ENCODE peak calls at places on chromosomes 1 and 21, in ten cellular contexts. One of them, this sample, is unnamed.

GRCh38 chr21:32248616-32249550 is 30.0 kb downstream of the MIS18A start:
- DNase-seq in stimulated activated CD8-positive, alpha-beta memory T cell treated with anti-CD3 and anti-CD28 coated beads, Interleukin-7, amount 100 ng/mL, for 48 hours: no peak
- DNase-seq in Right ventricle myocardium inferior: no peak
- DNase-seq in brain microvascular endothelial cell: no peak
- DNase-seq in CD8-positive, alpha-beta memory T cell: no peak
- DNase-seq in lung: no peak
- DNase-seq in activated CD4-positive, alpha-beta T cell treated with anti-CD3 and anti-CD28 coated beads, Interleukin-2, amount 50 U/mL, for 24 hours: no peak
- DNase-seq in GM12865: no peak
- DNase-seq in HCT116: no peak
- DNase-seq in T-helper 1 cell: no peak
- DNase-seq in this sample: no peak

GRCh38 chr1:99726818-99727217 is 39.6 kb downstream of the FRRS1 start:
- DNase-seq in stimulated activated CD8-positive, alpha-beta memory T cell treated with anti-CD3 and anti-CD28 coated beads, Interleukin-7, amount 100 ng/mL, for 48 hours: no peak
- DNase-seq in Right ventricle myocardium inferior: no peak
- DNase-seq in brain microvascular endothelial cell: no peak
- DNase-seq in CD8-positive, alpha-beta memory T cell: no peak
- DNase-seq in lung: no peak
- DNase-seq in activated CD4-positive, alpha-beta T cell treated with anti-CD3 and anti-CD28 coated beads, Interleukin-2, amount 50 U/mL, for 24 hours: no peak
- DNase-seq in GM12865: no peak
- DNase-seq in HCT116: no peak
- DNase-seq in T-helper 1 cell: no peak
- DNase-seq in this sample: no peak

GRCh38 chr1:55289614-55290013 is 74.5 kb upstream of the USP24 start:
- DNase-seq in stimulated activated CD8-positive, alpha-beta memory T cell treated with anti-CD3 and anti-CD28 coated beads, Interleukin-7, amount 100 ng/mL, for 48 hours: no peak
- DNase-seq in Right ventricle myocardium inferior: no peak
- DNase-seq in brain microvascular endothelial cell: no peak
- DNase-seq in CD8-positive, alpha-beta memory T cell: no peak
- DNase-seq in lung: no peak
- DNase-seq in activated CD4-positive, alpha-beta T cell treated with anti-CD3 and anti-CD28 coated beads, Interleukin-2, amount 50 U/mL, for 24 hours: no peak
- DNase-seq in GM12865: no peak
- DNase-seq in HCT116: no peak
- DNase-seq in T-helper 1 cell: no peak
- DNase-seq in this sample: no peak

GRCh38 chr1:4176841-4177240 is 276.8 kb upstream of the C1orf174 start:
- DNase-seq in stimulated activated CD8-positive, alpha-beta memory T cell treated with anti-CD3 and anti-CD28 coated beads, Interleukin-7, amount 100 ng/mL, for 48 hours: no peak
- DNase-seq in Right ventricle myocardium inferior: no peak
- DNase-seq in brain microvascular endothelial cell: no peak
- DNase-seq in CD8-positive, alpha-beta memory T cell: no peak
- DNase-seq in lung: no peak
- DNase-seq in activated CD4-positive, alpha-beta T cell treated with anti-CD3 and anti-CD28 coated beads, Interleukin-2, amount 50 U/mL, for 24 hours: no peak
- DNase-seq in GM12865: no peak
- DNase-seq in HCT116: no peak
- DNase-seq in T-helper 1 cell: no peak
- DNase-seq in this sample: no peak

GRCh38 chr1:244273845-244274619 is 177.7 kb downstream of the ADSS2 start:
- DNase-seq in stimulated activated CD8-positive, alpha-beta memory T cell treated with anti-CD3 and anti-CD28 coated beads, Interleukin-7, amount 100 ng/mL, for 48 hours: no peak
- DNase-seq in Right ventricle myocardium inferior: peak
- DNase-seq in brain microvascular endothelial cell: peak
- DNase-seq in CD8-positive, alpha-beta memory T cell: no peak
- DNase-seq in lung: peak
- DNase-seq in activated CD4-positive, alpha-beta T cell treated with anti-CD3 and anti-CD28 coated beads, Interleukin-2, amount 50 U/mL, for 24 hours: no peak
- DNase-seq in GM12865: peak
- DNase-seq in HCT116: peak
- DNase-seq in T-helper 1 cell: no peak
- DNase-seq in this sample: no peak

GRCh38 chr1:109877320-109877771 is 33.3 kb upstream of the CSF1 start:
- DNase-seq in stimulated activated CD8-positive, alpha-beta memory T cell treated with anti-CD3 and anti-CD28 coated beads, Interleukin-7, amount 100 ng/mL, for 48 hours: no peak
- DNase-seq in Right ventricle myocardium inferior: peak
- DNase-seq in brain microvascular endothelial cell: peak
- DNase-seq in CD8-positive, alpha-beta memory T cell: no peak
- DNase-seq in lung: peak
- DNase-seq in activated CD4-positive, alpha-beta T cell treated with anti-CD3 and anti-CD28 coated beads, Interleukin-2, amount 50 U/mL, for 24 hours: no peak
- DNase-seq in GM12865: no peak
- DNase-seq in HCT116: no peak
- DNase-seq in T-helper 1 cell: no peak
- DNase-seq in this sample: no peak

GRCh38 chr1:28328228-28328648 is 602 bp upstream of the MED18 start:
- DNase-seq in stimulated activated CD8-positive, alpha-beta memory T cell treated with anti-CD3 and anti-CD28 coated beads, Interleukin-7, amount 100 ng/mL, for 48 hours: no peak
- DNase-seq in Right ventricle myocardium inferior: no peak
- DNase-seq in brain microvascular endothelial cell: no peak
- DNase-seq in CD8-positive, alpha-beta memory T cell: no peak
- DNase-seq in lung: no peak
- DNase-seq in activated CD4-positive, alpha-beta T cell treated with anti-CD3 and anti-CD28 coated beads, Interleukin-2, amount 50 U/mL, for 24 hours: no peak
- DNase-seq in GM12865: no peak
- DNase-seq in HCT116: no peak
- DNase-seq in T-helper 1 cell: no peak
- DNase-seq in this sample: no peak

GRCh38 chr1:184911103-184911502 is 63.2 kb downstream of the NIBAN1 start:
- DNase-seq in stimulated activated CD8-positive, alpha-beta memory T cell treated with anti-CD3 and anti-CD28 coated beads, Interleukin-7, amount 100 ng/mL, for 48 hours: no peak
- DNase-seq in Right ventricle myocardium inferior: no peak
- DNase-seq in brain microvascular endothelial cell: no peak
- DNase-seq in CD8-positive, alpha-beta memory T cell: no peak
- DNase-seq in lung: no peak
- DNase-seq in activated CD4-positive, alpha-beta T cell treated with anti-CD3 and anti-CD28 coated beads, Interleukin-2, amount 50 U/mL, for 24 hours: no peak
- DNase-seq in GM12865: no peak
- DNase-seq in HCT116: no peak
- DNase-seq in T-helper 1 cell: no peak
- DNase-seq in this sample: no peak

GRCh38 chr1:226832613-226833012 is 37.8 kb upstream of the PSEN2 start:
- DNase-seq in stimulated activated CD8-positive, alpha-beta memory T cell treated with anti-CD3 and anti-CD28 coated beads, Interleukin-7, amount 100 ng/mL, for 48 hours: no peak
- DNase-seq in Right ventricle myocardium inferior: no peak
- DNase-seq in brain microvascular endothelial cell: no peak
- DNase-seq in CD8-positive, alpha-beta memory T cell: no peak
- DNase-seq in lung: no peak
- DNase-seq in activated CD4-positive, alpha-beta T cell treated with anti-CD3 and anti-CD28 coated beads, Interleukin-2, amount 50 U/mL, for 24 hours: no peak
- DNase-seq in GM12865: no peak
- DNase-seq in HCT116: no peak
- DNase-seq in T-helper 1 cell: no peak
- DNase-seq in this sample: no peak

GRCh38 chr1:245648749-245649517 is 494.1 kb downstream of the KIF26B start:
- DNase-seq in stimulated activated CD8-positive, alpha-beta memory T cell treated with anti-CD3 and anti-CD28 coated beads, Interleukin-7, amount 100 ng/mL, for 48 hours: no peak
- DNase-seq in Right ventricle myocardium inferior: no peak
- DNase-seq in brain microvascular endothelial cell: no peak
- DNase-seq in CD8-positive, alpha-beta memory T cell: no peak
- DNase-seq in lung: no peak
- DNase-seq in activated CD4-positive, alpha-beta T cell treated with anti-CD3 and anti-CD28 coated beads, Interleukin-2, amount 50 U/mL, for 24 hours: no peak
- DNase-seq in GM12865: peak
- DNase-seq in HCT116: no peak
- DNase-seq in T-helper 1 cell: no peak
- DNase-seq in this sample: no peak

GRCh38 chr21:33174756-33175155 is 55.0 kb upstream of the IFNAR2 start:
- DNase-seq in stimulated activated CD8-positive, alpha-beta memory T cell treated with anti-CD3 and anti-CD28 coated beads, Interleukin-7, amount 100 ng/mL, for 48 hours: no peak
- DNase-seq in Right ventricle myocardium inferior: no peak
- DNase-seq in brain microvascular endothelial cell: no peak
- DNase-seq in CD8-positive, alpha-beta memory T cell: no peak
- DNase-seq in lung: no peak
- DNase-seq in activated CD4-positive, alpha-beta T cell treated with anti-CD3 and anti-CD28 coated beads, Interleukin-2, amount 50 U/mL, for 24 hours: no peak
- DNase-seq in GM12865: no peak
- DNase-seq in HCT116: no peak
- DNase-seq in T-helper 1 cell: no peak
- DNase-seq in this sample: no peak

GRCh38 chr1:221117548-221117951 is 238.3 kb downstream of the HLX start:
- DNase-seq in stimulated activated CD8-positive, alpha-beta memory T cell treated with anti-CD3 and anti-CD28 coated beads, Interleukin-7, amount 100 ng/mL, for 48 hours: no peak
- DNase-seq in Right ventricle myocardium inferior: no peak
- DNase-seq in brain microvascular endothelial cell: peak
- DNase-seq in CD8-positive, alpha-beta memory T cell: no peak
- DNase-seq in lung: no peak
- DNase-seq in activated CD4-positive, alpha-beta T cell treated with anti-CD3 and anti-CD28 coated beads, Interleukin-2, amount 50 U/mL, for 24 hours: no peak
- DNase-seq in GM12865: no peak
- DNase-seq in HCT116: no peak
- DNase-seq in T-helper 1 cell: no peak
- DNase-seq in this sample: no peak

GRCh38 chr1:29119365-29119929 is 4.3 kb downstream of the TMEM200B start:
- DNase-seq in stimulated activated CD8-positive, alpha-beta memory T cell treated with anti-CD3 and anti-CD28 coated beads, Interleukin-7, amount 100 ng/mL, for 48 hours: no peak
- DNase-seq in Right ventricle myocardium inferior: no peak
- DNase-seq in brain microvascular endothelial cell: no peak
- DNase-seq in CD8-positive, alpha-beta memory T cell: no peak
- DNase-seq in lung: no peak
- DNase-seq in activated CD4-positive, alpha-beta T cell treated with anti-CD3 and anti-CD28 coated beads, Interleukin-2, amount 50 U/mL, for 24 hours: no peak
- DNase-seq in GM12865: no peak
- DNase-seq in HCT116: no peak
- DNase-seq in T-helper 1 cell: no peak
- DNase-seq in this sample: no peak

GRCh38 chr1:60010690-60011089 is 62.9 kb downstream of the C1orf87 start:
- DNase-seq in stimulated activated CD8-positive, alpha-beta memory T cell treated with anti-CD3 and anti-CD28 coated beads, Interleukin-7, amount 100 ng/mL, for 48 hours: no peak
- DNase-seq in Right ventricle myocardium inferior: no peak
- DNase-seq in brain microvascular endothelial cell: no peak
- DNase-seq in CD8-positive, alpha-beta memory T cell: no peak
- DNase-seq in lung: no peak
- DNase-seq in activated CD4-positive, alpha-beta T cell treated with anti-CD3 and anti-CD28 coated beads, Interleukin-2, amount 50 U/mL, for 24 hours: no peak
- DNase-seq in GM12865: no peak
- DNase-seq in HCT116: no peak
- DNase-seq in T-helper 1 cell: no peak
- DNase-seq in this sample: no peak

GRCh38 chr1:215192306-215192705 is 109.8 kb downstream of the KCNK2 start:
- DNase-seq in stimulated activated CD8-positive, alpha-beta memory T cell treated with anti-CD3 and anti-CD28 coated beads, Interleukin-7, amount 100 ng/mL, for 48 hours: no peak
- DNase-seq in Right ventricle myocardium inferior: no peak
- DNase-seq in brain microvascular endothelial cell: no peak
- DNase-seq in CD8-positive, alpha-beta memory T cell: no peak
- DNase-seq in lung: no peak
- DNase-seq in activated CD4-positive, alpha-beta T cell treated with anti-CD3 and anti-CD28 coated beads, Interleukin-2, amount 50 U/mL, for 24 hours: no peak
- DNase-seq in GM12865: no peak
- DNase-seq in HCT116: no peak
- DNase-seq in T-helper 1 cell: no peak
- DNase-seq in this sample: no peak

GRCh38 chr1:61152066-61152465 is 69.7 kb downstream of the NFIA start:
- DNase-seq in stimulated activated CD8-positive, alpha-beta memory T cell treated with anti-CD3 and anti-CD28 coated beads, Interleukin-7, amount 100 ng/mL, for 48 hours: no peak
- DNase-seq in Right ventricle myocardium inferior: no peak
- DNase-seq in brain microvascular endothelial cell: no peak
- DNase-seq in CD8-positive, alpha-beta memory T cell: no peak
- DNase-seq in lung: no peak
- DNase-seq in activated CD4-positive, alpha-beta T cell treated with anti-CD3 and anti-CD28 coated beads, Interleukin-2, amount 50 U/mL, for 24 hours: no peak
- DNase-seq in GM12865: no peak
- DNase-seq in HCT116: no peak
- DNase-seq in T-helper 1 cell: no peak
- DNase-seq in this sample: no peak

GRCh38 chr1:94503153-94503552 is 38.4 kb downstream of the F3 start:
- DNase-seq in stimulated activated CD8-positive, alpha-beta memory T cell treated with anti-CD3 and anti-CD28 coated beads, Interleukin-7, amount 100 ng/mL, for 48 hours: no peak
- DNase-seq in Right ventricle myocardium inferior: no peak
- DNase-seq in brain microvascular endothelial cell: no peak
- DNase-seq in CD8-positive, alpha-beta memory T cell: no peak
- DNase-seq in lung: no peak
- DNase-seq in activated CD4-positive, alpha-beta T cell treated with anti-CD3 and anti-CD28 coated beads, Interleukin-2, amount 50 U/mL, for 24 hours: no peak
- DNase-seq in GM12865: no peak
- DNase-seq in HCT116: no peak
- DNase-seq in T-helper 1 cell: no peak
- DNase-seq in this sample: no peak

GRCh38 chr1:8631163-8631562 is 186.3 kb downstream of the RERE start:
- DNase-seq in stimulated activated CD8-positive, alpha-beta memory T cell treated with anti-CD3 and anti-CD28 coated beads, Interleukin-7, amount 100 ng/mL, for 48 hours: no peak
- DNase-seq in Right ventricle myocardium inferior: no peak
- DNase-seq in brain microvascular endothelial cell: peak
- DNase-seq in CD8-positive, alpha-beta memory T cell: no peak
- DNase-seq in lung: no peak
- DNase-seq in activated CD4-positive, alpha-beta T cell treated with anti-CD3 and anti-CD28 coated beads, Interleukin-2, amount 50 U/mL, for 24 hours: no peak
- DNase-seq in GM12865: no peak
- DNase-seq in HCT116: no peak
- DNase-seq in T-helper 1 cell: no peak
- DNase-seq in this sample: no peak

GRCh38 chr1:185463011-185463410 is 146.0 kb upstream of the IVNS1ABP start:
- DNase-seq in stimulated activated CD8-positive, alpha-beta memory T cell treated with anti-CD3 and anti-CD28 coated beads, Interleukin-7, amount 100 ng/mL, for 48 hours: no peak
- DNase-seq in Right ventricle myocardium inferior: no peak
- DNase-seq in brain microvascular endothelial cell: no peak
- DNase-seq in CD8-positive, alpha-beta memory T cell: no peak
- DNase-seq in lung: no peak
- DNase-seq in activated CD4-positive, alpha-beta T cell treated with anti-CD3 and anti-CD28 coated beads, Interleukin-2, amount 50 U/mL, for 24 hours: no peak
- DNase-seq in GM12865: no peak
- DNase-seq in HCT116: no peak
- DNase-seq in T-helper 1 cell: no peak
- DNase-seq in this sample: no peak

GRCh38 chr1:47440849-47441170 is 3.0 kb downstream of the FOXD2 start:
- DNase-seq in stimulated activated CD8-positive, alpha-beta memory T cell treated with anti-CD3 and anti-CD28 coated beads, Interleukin-7, amount 100 ng/mL, for 48 hours: no peak
- DNase-seq in Right ventricle myocardium inferior: no peak
- DNase-seq in brain microvascular endothelial cell: no peak
- DNase-seq in CD8-positive, alpha-beta memory T cell: no peak
- DNase-seq in lung: no peak
- DNase-seq in activated CD4-positive, alpha-beta T cell treated with anti-CD3 and anti-CD28 coated beads, Interleukin-2, amount 50 U/mL, for 24 hours: no peak
- DNase-seq in GM12865: no peak
- DNase-seq in HCT116: no peak
- DNase-seq in T-helper 1 cell: no peak
- DNase-seq in this sample: no peak

GRCh38 chr1:52911541-52911940 is 10.0 kb downstream of the ECHDC2 start:
- DNase-seq in stimulated activated CD8-positive, alpha-beta memory T cell treated with anti-CD3 and anti-CD28 coated beads, Interleukin-7, amount 100 ng/mL, for 48 hours: no peak
- DNase-seq in Right ventricle myocardium inferior: no peak
- DNase-seq in brain microvascular endothelial cell: no peak
- DNase-seq in CD8-positive, alpha-beta memory T cell: no peak
- DNase-seq in lung: no peak
- DNase-seq in activated CD4-positive, alpha-beta T cell treated with anti-CD3 and anti-CD28 coated beads, Interleukin-2, amount 50 U/mL, for 24 hours: no peak
- DNase-seq in GM12865: no peak
- DNase-seq in HCT116: no peak
- DNase-seq in T-helper 1 cell: no peak
- DNase-seq in this sample: no peak

GRCh38 chr1:16143566-16144324 is 12.1 kb downstream of the EPHA2 start:
- DNase-seq in stimulated activated CD8-positive, alpha-beta memory T cell treated with anti-CD3 and anti-CD28 coated beads, Interleukin-7, amount 100 ng/mL, for 48 hours: no peak
- DNase-seq in Right ventricle myocardium inferior: no peak
- DNase-seq in brain microvascular endothelial cell: no peak
- DNase-seq in CD8-positive, alpha-beta memory T cell: no peak
- DNase-seq in lung: peak
- DNase-seq in activated CD4-positive, alpha-beta T cell treated with anti-CD3 and anti-CD28 coated beads, Interleukin-2, amount 50 U/mL, for 24 hours: no peak
- DNase-seq in GM12865: no peak
- DNase-seq in HCT116: peak
- DNase-seq in T-helper 1 cell: no peak
- DNase-seq in this sample: no peak

GRCh38 chr21:17114019-17114418 is 398.8 kb upstream of the CXADR start:
- DNase-seq in stimulated activated CD8-positive, alpha-beta memory T cell treated with anti-CD3 and anti-CD28 coated beads, Interleukin-7, amount 100 ng/mL, for 48 hours: no peak
- DNase-seq in Right ventricle myocardium inferior: no peak
- DNase-seq in brain microvascular endothelial cell: no peak
- DNase-seq in CD8-positive, alpha-beta memory T cell: no peak
- DNase-seq in lung: no peak
- DNase-seq in activated CD4-positive, alpha-beta T cell treated with anti-CD3 and anti-CD28 coated beads, Interleukin-2, amount 50 U/mL, for 24 hours: no peak
- DNase-seq in GM12865: no peak
- DNase-seq in HCT116: no peak
- DNase-seq in T-helper 1 cell: no peak
- DNase-seq in this sample: no peak

GRCh38 chr1:92299477-92300125 is 742 bp downstream of the RPAP2 start:
- DNase-seq in stimulated activated CD8-positive, alpha-beta memory T cell treated with anti-CD3 and anti-CD28 coated beads, Interleukin-7, amount 100 ng/mL, for 48 hours: no peak
- DNase-seq in Right ventricle myocardium inferior: no peak
- DNase-seq in brain microvascular endothelial cell: no peak
- DNase-seq in CD8-positive, alpha-beta memory T cell: no peak
- DNase-seq in lung: no peak
- DNase-seq in activated CD4-positive, alpha-beta T cell treated with anti-CD3 and anti-CD28 coated beads, Interleukin-2, amount 50 U/mL, for 24 hours: no peak
- DNase-seq in GM12865: peak
- DNase-seq in HCT116: no peak
- DNase-seq in T-helper 1 cell: no peak
- DNase-seq in this sample: no peak

GRCh38 chr1:47834326-47834725 is 162.9 kb downstream of the TRABD2B start:
- DNase-seq in stimulated activated CD8-positive, alpha-beta memory T cell treated with anti-CD3 and anti-CD28 coated beads, Interleukin-7, amount 100 ng/mL, for 48 hours: no peak
- DNase-seq in Right ventricle myocardium inferior: no peak
- DNase-seq in brain microvascular endothelial cell: no peak
- DNase-seq in CD8-positive, alpha-beta memory T cell: no peak
- DNase-seq in lung: no peak
- DNase-seq in activated CD4-positive, alpha-beta T cell treated with anti-CD3 and anti-CD28 coated beads, Interleukin-2, amount 50 U/mL, for 24 hours: no peak
- DNase-seq in GM12865: no peak
- DNase-seq in HCT116: no peak
- DNase-seq in T-helper 1 cell: no peak
- DNase-seq in this sample: no peak

GRCh38 chr21:35843911-35844667 is 216.2 kb downstream of the SETD4 start:
- DNase-seq in stimulated activated CD8-positive, alpha-beta memory T cell treated with anti-CD3 and anti-CD28 coated beads, Interleukin-7, amount 100 ng/mL, for 48 hours: no peak
- DNase-seq in Right ventricle myocardium inferior: no peak
- DNase-seq in brain microvascular endothelial cell: no peak
- DNase-seq in CD8-positive, alpha-beta memory T cell: no peak
- DNase-seq in lung: no peak
- DNase-seq in activated CD4-positive, alpha-beta T cell treated with anti-CD3 and anti-CD28 coated beads, Interleukin-2, amount 50 U/mL, for 24 hours: no peak
- DNase-seq in GM12865: no peak
- DNase-seq in HCT116: no peak
- DNase-seq in T-helper 1 cell: no peak
- DNase-seq in this sample: no peak

GRCh38 chr1:22652881-22653316 is at the start of gene C1QB:
- DNase-seq in stimulated activated CD8-positive, alpha-beta memory T cell treated with anti-CD3 and anti-CD28 coated beads, Interleukin-7, amount 100 ng/mL, for 48 hours: no peak
- DNase-seq in Right ventricle myocardium inferior: peak
- DNase-seq in brain microvascular endothelial cell: no peak
- DNase-seq in CD8-positive, alpha-beta memory T cell: no peak
- DNase-seq in lung: peak
- DNase-seq in activated CD4-positive, alpha-beta T cell treated with anti-CD3 and anti-CD28 coated beads, Interleukin-2, amount 50 U/mL, for 24 hours: no peak
- DNase-seq in GM12865: no peak
- DNase-seq in HCT116: no peak
- DNase-seq in T-helper 1 cell: no peak
- DNase-seq in this sample: no peak

This sample was measured in effector memory CD8-positive, alpha-beta T cell.